ENCODE peak calls at places on chromosome 4, in nine cellular contexts. K is mucosa of descending colon, Q is left ventricle myocardium inferior, P is endodermal cell, O is MCF 10A, N is cardiac fibroblast, D is right atrium auricular region, W is kidney, S is fibroblast of lung. V is an unnamed sample.

GRCh38 chr4:163638909-163639308 is 144.4 kb downstream of the TMA16 start:
- DNase-seq in K (no peak), Q (no peak), P (no peak), O (peak), N (no peak), D (no peak), W (no peak), S (no peak), V (no peak)

GRCh38 chr4:152968806-152969394 is 32.8 kb downstream of the FHDC1 start:
- DNase-seq in K (no peak), Q (no peak), P (no peak), O (peak), N (peak), D (no peak), W (no peak), S (peak), V (no peak)

GRCh38 chr4:57100979-57101629 is 9.1 kb downstream of the IGFBP7 start:
- DNase-seq in K (no peak), Q (no peak), P (no peak), O (no peak), N (peak), D (no peak), W (no peak), S (no peak), V (no peak)

GRCh38 chr4:158176776-158177175 is 4.0 kb upstream of the GASK1B start:
- DNase-seq in K (no peak), Q (no peak), P (no peak), O (no peak), N (no peak), D (no peak), W (no peak), S (no peak), V (no peak)

GRCh38 chr4:79763486-79764075 is 309.4 kb downstream of the ANTXR2 start:
- DNase-seq in K (no peak), Q (no peak), P (peak), O (no peak), N (no peak), D (no peak), W (peak), S (no peak), V (no peak)

GRCh38 chr4:105088110-105088879 is 58.4 kb upstream of the TET2 start:
- DNase-seq in K (no peak), Q (no peak), P (peak), O (peak), N (peak), D (no peak), W (no peak), S (peak), V (no peak)

GRCh38 chr4:37225778-37226177 is 18.8 kb upstream of the NWD2 start:
- DNase-seq in K (no peak), Q (no peak), P (no peak), O (no peak), N (no peak), D (no peak), W (no peak), S (no peak), V (no peak)

GRCh38 chr4:10381146-10381545 is 76.1 kb downstream of the ZNF518B start:
- DNase-seq in K (no peak), Q (no peak), P (no peak), O (no peak), N (no peak), D (no peak), W (no peak), S (no peak), V (no peak)

GRCh38 chr4:137655286-137655685 is 123.0 kb upstream of the PCDH18 start:
- DNase-seq in K (no peak), Q (no peak), P (no peak), O (no peak), N (no peak), D (no peak), W (no peak), S (no peak), V (no peak)

GRCh38 chr4:16573181-16573580 is 325.3 kb downstream of the LDB2 start:
- DNase-seq in K (no peak), Q (no peak), P (no peak), O (peak), N (peak), D (no peak), W (no peak), S (peak), V (no peak)

GRCh38 chr4:5500165-5500564 is 208.2 kb downstream of the EVC2 start:
- DNase-seq in K (no peak), Q (no peak), P (no peak), O (no peak), N (peak), D (no peak), W (no peak), S (peak), V (no peak)

DNA sequence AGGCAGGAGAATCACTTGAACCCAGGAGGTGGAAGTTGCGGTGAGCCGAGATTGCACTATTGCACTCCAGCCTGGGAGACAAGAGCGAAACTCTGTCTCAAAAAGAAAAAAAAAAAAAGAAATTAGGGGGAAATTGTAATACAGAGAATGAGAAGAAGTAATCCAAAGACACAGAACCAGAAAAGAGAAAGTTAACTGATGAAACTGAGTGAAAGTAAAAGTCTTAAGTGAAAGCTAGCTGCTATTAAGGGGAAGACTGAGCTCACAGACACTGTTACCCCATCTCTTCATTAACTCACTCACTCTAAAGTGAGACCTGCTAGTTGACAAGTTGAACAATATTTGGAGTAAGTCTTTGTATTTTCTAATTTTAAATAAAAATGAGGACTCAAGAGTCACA is 763.0 kb upstream of the PCDH10 start:
- DNase-seq in K (no peak), Q (no peak), P (no peak), O (no peak), N (no peak), D (no peak), W (no peak), S (no peak), V (no peak)
- TF ChIP-seq CTCF in K (no peak), Q (no peak), P (no peak), O (no peak), N (no peak), D (no peak), W (no peak), S (no peak), V (no peak)

DNA sequence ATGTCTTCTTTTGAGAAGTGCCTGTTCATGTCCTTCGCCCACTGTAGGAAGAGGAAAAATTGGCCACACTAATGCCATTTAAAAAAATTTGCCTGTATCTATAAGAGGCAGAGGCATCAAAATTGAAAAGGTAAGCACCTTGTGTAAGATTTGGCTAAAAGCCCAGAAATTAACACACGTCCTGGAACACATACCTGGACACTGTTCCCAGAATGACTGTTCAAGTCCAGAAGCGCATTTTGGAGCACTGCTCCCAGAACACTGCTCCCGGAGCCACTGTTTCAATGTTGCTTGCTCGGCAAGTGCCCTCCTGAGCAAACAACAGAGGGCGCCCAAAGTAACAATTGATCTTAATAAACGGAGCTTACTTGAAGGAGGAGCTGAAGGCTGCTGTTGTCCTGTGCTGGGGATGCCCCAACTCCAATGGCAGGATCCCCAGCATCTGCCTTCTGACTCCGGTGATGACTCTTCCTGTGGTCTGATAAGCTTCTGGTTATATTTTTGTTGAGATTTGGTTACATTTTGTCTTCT is 1958.6 kb downstream of the C4orf33 start:
- DNase-seq in K (no peak), Q (no peak), P (peak), O (peak), N (no peak), D (no peak), W (no peak), S (no peak), V (no peak)
- TF ChIP-seq CTCF in K (no peak), Q (no peak), P (peak), O (no peak), N (no peak), D (no peak), W (no peak), S (no peak), V (no peak)

GRCh38 chr4:69823481-69824186 is 36.3 kb downstream of the SULT1E1 start:
- DNase-seq in K (peak), Q (no peak), P (peak), O (peak), N (peak), D (no peak), W (no peak), S (no peak), V (peak)
- TF ChIP-seq CTCF in K (no peak), Q (no peak), P (peak), O (peak), N (peak), D (no peak), W (peak), S (no peak), V (peak)

DNA sequence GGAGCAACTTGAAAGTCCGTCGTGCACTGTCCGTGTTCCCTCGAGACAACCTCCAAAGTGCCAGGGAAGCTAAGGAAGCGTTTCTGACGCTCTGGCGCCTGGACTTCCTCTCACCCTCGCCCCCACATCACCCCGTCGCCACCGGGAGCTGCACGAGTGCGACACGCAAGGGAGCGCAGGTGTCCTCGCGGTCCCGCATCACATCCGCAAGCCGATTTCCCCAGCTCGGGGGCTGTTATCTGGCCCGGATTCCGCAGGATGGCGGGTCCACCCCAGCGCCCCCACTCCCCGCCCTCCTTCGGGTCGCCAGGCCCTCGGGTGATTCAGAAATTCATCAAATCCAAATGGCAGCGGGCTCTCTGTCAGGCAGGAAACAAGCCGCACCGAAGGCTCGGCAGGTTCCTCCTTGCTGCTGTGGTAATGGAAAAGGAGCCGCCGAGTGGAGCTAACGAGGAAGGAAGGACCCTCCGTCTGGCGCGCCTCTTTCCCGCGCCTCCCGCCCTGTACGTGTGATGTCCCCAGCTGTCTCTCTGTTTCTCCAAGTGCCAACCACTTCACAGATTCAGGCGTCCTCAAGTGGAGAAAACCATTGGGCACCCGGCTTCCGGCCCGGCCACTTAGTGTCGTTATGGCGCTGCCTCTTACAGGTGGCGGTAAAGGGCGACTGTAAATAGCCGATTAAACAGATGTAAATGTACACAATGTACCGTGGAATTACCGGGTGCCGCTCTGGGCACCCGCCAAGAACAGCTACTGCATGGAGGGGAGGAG is 901 bp upstream of the SETD7 start:
- DNase-seq in K (peak), Q (peak), P (peak), O (peak), N (peak), D (peak), W (peak), S (peak), V (peak)
- TF ChIP-seq CTCF in K (no peak), Q (no peak), P (peak), O (no peak), N (no peak), D (no peak), W (no peak), S (no peak), V (no peak)

DNA sequence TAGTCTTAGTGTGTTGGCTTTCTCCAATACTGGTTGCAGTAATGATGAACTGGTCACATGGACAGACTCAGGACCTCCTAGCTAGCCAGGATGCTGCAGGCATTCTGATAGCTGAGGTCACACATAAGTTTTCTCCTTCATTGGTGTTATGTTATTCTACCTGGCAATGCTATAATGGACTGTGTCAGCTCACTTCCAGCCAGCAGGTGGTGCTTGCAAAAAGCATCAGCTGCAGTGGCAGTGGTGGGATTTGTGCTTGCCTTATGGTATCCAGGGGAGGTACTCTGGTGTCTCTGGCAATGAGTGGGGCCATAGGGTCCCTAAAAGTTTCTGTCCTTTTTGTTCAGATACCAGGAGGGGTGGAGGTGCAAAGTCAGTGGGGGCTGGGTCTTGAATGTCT is 33.6 kb downstream of the ZNF330 start:
- DNase-seq in K (no peak), Q (no peak), P (peak), O (no peak), N (no peak), D (no peak), W (no peak), S (no peak), V (no peak)
- TF ChIP-seq CTCF in K (no peak), Q (no peak), P (peak), O (no peak), N (peak), D (no peak), W (no peak), S (no peak), V (no peak)

GRCh38 chr4:99159699-99160098 is 15.6 kb upstream of the ADH4 start:
- DNase-seq in K (no peak), Q (no peak), P (no peak), O (peak), N (peak), D (no peak), W (no peak), S (no peak), V (no peak)
- TF ChIP-seq CTCF in K (no peak), Q (no peak), P (no peak), O (peak), N (peak), D (no peak), W (no peak), S (no peak), V (no peak)

DNA sequence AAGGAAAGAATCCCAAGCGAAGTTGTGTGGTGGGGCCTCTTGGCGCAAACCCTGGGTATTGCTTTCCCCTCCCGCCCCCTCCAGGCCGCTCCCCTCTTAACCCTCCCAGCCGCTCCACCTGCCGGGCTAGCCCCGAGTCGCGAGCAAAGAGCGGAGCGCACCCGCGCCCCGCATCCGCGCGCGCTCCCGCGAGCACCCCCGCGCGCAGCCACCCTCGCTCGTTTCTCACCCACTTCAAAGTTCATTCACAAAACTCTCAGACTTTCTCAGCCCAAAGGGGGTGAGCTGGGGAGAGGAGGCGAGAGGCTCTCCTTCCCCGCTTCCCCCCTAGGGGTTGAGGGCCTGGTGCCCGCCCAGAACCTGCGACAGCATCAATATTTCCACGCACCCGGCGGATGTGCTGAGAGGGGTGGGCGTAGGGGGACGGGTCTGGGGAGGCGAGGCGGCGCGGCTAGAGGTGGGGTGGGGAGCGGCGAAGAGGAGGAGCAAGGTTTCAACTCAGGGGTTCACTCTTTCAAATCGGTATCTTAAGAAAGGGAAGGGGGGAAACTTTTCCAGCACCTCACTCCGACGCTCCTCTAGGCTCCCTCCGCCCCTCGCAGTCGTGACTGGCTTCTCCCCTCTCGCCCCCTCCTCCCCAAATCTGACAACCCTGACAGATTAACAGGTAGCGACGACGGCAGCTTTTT is 1.8 kb downstream of the MAML3 start:
- DNase-seq in K (peak), Q (peak), P (peak), O (no peak), N (no peak), D (peak), W (peak), S (no peak), V (peak)
- TF ChIP-seq CTCF in K (peak), Q (peak), P (peak), O (peak), N (peak), D (no peak), W (no peak), S (no peak), V (no peak)

GRCh38 chr4:165194368-165194767 is 13.0 kb upstream of the KLHL2 start:
- DNase-seq in K (no peak), Q (no peak), P (no peak), O (no peak), N (no peak), D (no peak), W (no peak), S (no peak), V (no peak)

GRCh38 chr4:165201806-165202205 is 5.6 kb upstream of the KLHL2 start:
- DNase-seq in K (no peak), Q (no peak), P (no peak), O (no peak), N (no peak), D (no peak), W (no peak), S (peak), V (no peak)

GRCh38 chr4:165199722-165200121 is 7.6 kb upstream of the KLHL2 start:
- DNase-seq in K (no peak), Q (no peak), P (no peak), O (peak), N (peak), D (no peak), W (no peak), S (peak), V (no peak)

GRCh38 chr4:165199286-165199685 is 8.1 kb upstream of the KLHL2 start:
- DNase-seq in K (no peak), Q (no peak), P (no peak), O (peak), N (no peak), D (no peak), W (no peak), S (peak), V (no peak)

GRCh38 chr4:165198329-165198728 is 9.0 kb upstream of the KLHL2 start:
- DNase-seq in K (no peak), Q (no peak), P (no peak), O (no peak), N (peak), D (no peak), W (no peak), S (peak), V (no peak)
- TF ChIP-seq CTCF in K (no peak), Q (no peak), P (no peak), O (no peak), N (no peak), D (no peak), W (no peak), S (no peak), V (no peak)

DNA sequence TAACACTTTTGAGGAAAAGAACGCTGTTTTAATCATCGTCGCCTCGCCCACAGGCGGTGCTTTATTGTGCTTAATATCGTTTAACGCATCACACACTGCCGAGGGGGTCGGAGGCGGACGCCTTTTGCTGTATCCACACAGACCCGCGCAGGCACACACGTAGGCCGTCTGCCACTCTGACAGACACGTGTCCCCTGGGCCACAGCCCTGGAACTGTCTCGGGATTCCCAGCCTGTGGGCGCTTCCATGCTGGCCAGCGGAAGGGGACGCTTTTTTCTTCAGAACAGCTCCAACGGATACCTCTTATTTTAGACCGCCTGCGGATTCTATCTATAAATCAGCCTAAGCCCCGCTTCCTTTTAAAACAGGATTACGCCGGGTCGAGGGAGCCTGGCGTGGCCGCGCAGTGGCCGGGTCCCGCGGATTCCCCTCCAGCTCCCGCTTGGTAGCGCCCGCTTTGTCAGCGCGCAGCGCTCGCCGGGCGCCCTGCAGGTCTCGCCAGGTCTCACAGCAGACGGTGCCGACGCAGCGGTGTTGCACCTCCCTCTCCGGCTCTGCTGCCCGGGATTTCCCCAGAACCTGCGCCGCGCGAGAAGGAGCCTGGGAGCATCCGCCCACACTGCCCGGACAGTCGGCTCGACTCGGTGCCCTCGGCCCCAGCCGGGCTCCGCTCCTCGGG is at the start of gene NOCT:
- DNase-seq in K (peak), Q (peak), P (peak), O (peak), N (peak), D (peak), W (peak), S (peak), V (peak)
- TF ChIP-seq CTCF in K (peak), Q (peak), P (peak), O (no peak), N (peak), D (no peak), W (peak), S (no peak), V (no peak)

V was measured in activated CD8-positive, alpha-beta T cell treated with anti-CD3 and anti-CD28 coated beads for 36 hours.